ENCODE peak calls at places on chromosomes 12 and 14, in six cellular contexts. H is GM12878, F is GM06990, E is HCT116, J is left ventricle myocardium inferior, X is lower lobe of right lung. G is an unnamed sample.

GRCh38 chr12:84508325-84508861 is 404.2 kb downstream of the SLC6A15 start:
- DNase-seq in H (no peak), F (no peak), E (peak; percentile 57), J (no peak), X (no peak), G (no peak)

GRCh38 chr14:103155013-103155412 is 31.8 kb downstream of the TNFAIP2 start:
- DNase-seq in H (no peak), F (no peak), E (peak; percentile 61), J (peak; percentile 80), X (peak; percentile 81), G (no peak)

GRCh38 chr12:15700595-15700994 is 88.6 kb downstream of the EPS8 start:
- DNase-seq in H (peak; percentile 46), F (peak; percentile 24), E (peak; percentile 85), J (no peak), X (no peak), G (no peak)

GRCh38 chr12:9869307-9870161 is at the start of gene CLEC2B:
- DNase-seq in H (peak; percentile 40), F (no peak), E (no peak), J (no peak), X (no peak), G (no peak)

GRCh38 chr12:118103601-118104382 is at the start of gene VSIG10:
- DNase-seq in H (no peak), F (peak; percentile 35), E (no peak), J (peak; percentile 77), X (peak; percentile 84), G (no peak)

GRCh38 chr12:2160043-2160442 is 107.3 kb downstream of the CACNA1C start:
- DNase-seq in H (no peak), F (no peak), E (no peak), J (no peak), X (no peak), G (no peak)

GRCh38 chr14:22549981-22550670 is 38.9 kb downstream of the DAD1 start:
- DNase-seq in H (peak; percentile 87), F (peak; percentile 80), E (no peak), J (no peak), X (no peak), G (no peak)

GRCh38 chr12:89863968-89864367 is 155.3 kb upstream of the ATP2B1 start:
- DNase-seq in H (no peak), F (peak; percentile 59), E (no peak), J (no peak), X (no peak), G (no peak)

GRCh38 chr14:88229428-88229827 is 93.6 kb downstream of the KCNK10 start:
- DNase-seq in H (no peak), F (no peak), E (no peak), J (no peak), X (no peak), G (no peak)

GRCh38 chr12:113149361-113150150 is at the start of gene CFAP73:
- DNase-seq in H (no peak), F (no peak), E (peak; percentile 62), J (peak; percentile 59), X (peak; percentile 72), G (no peak)

GRCh38 chr14:75626857-75627256 is 33.8 kb downstream of the ERG28 start:
- DNase-seq in H (no peak), F (no peak), E (no peak), J (no peak), X (no peak), G (no peak)

GRCh38 chr14:38047518-38047917 is 160.2 kb upstream of the SSTR1 start:
- DNase-seq in H (no peak), F (no peak), E (no peak), J (no peak), X (no peak), G (no peak)

GRCh38 chr12:5556033-5556614 is 124.2 kb downstream of the NTF3 start:
- DNase-seq in H (no peak), F (no peak), E (peak; percentile 6), J (no peak), X (no peak), G (no peak)

GRCh38 chr12:127162902-127163301 is 1104.1 kb upstream of the TMEM132C start:
- DNase-seq in H (peak; percentile 16), F (no peak), E (no peak), J (no peak), X (no peak), G (no peak)

GRCh38 chr14:50062438-50063039 is 53.8 kb downstream of the VCPKMT start:
- DNase-seq in H (peak; percentile 71), F (no peak), E (peak; percentile 37), J (no peak), X (no peak), G (no peak)

GRCh38 chr12:76216585-76217472 is 131.4 kb downstream of the BBS10 start:
- DNase-seq in H (no peak), F (no peak), E (no peak), J (no peak), X (no peak), G (no peak)

GRCh38 chr12:2548095-2548494 is 246.7 kb upstream of the FKBP4 start:
- DNase-seq in H (no peak), F (no peak), E (no peak), J (no peak), X (no peak), G (no peak)

GRCh38 chr12:97148941-97149559 is 242.0 kb downstream of the NEDD1 start:
- DNase-seq in H (no peak), F (peak; percentile 50), E (peak; percentile 29), J (peak; percentile 28), X (peak; percentile 78), G (no peak)

GRCh38 chr12:3684449-3685051 is 68.4 kb downstream of the CRACR2A start:
- DNase-seq in H (no peak), F (no peak), E (no peak), J (peak; percentile 42), X (no peak), G (no peak)

GRCh38 chr12:4118017-4118510 is 155.5 kb upstream of the CCND2 start:
- DNase-seq in H (peak; percentile 89), F (peak; percentile 65), E (no peak), J (peak; percentile 53), X (peak; percentile 62), G (no peak)

GRCh38 chr12:106673151-106673550 is 90.3 kb downstream of the RFX4 start:
- DNase-seq in H (no peak), F (no peak), E (no peak), J (no peak), X (no peak), G (no peak)

GRCh38 chr12:8781326-8781725 is 41.1 kb upstream of the A2ML1 start:
- DNase-seq in H (no peak), F (no peak), E (no peak), J (no peak), X (no peak), G (no peak)

GRCh38 chr12:138898-139534 is 72.4 kb downstream of the IQSEC3 start:
- DNase-seq in H (no peak), F (no peak), E (no peak), J (peak; percentile 29), X (peak; percentile 67), G (no peak)

GRCh38 chr12:4108803-4109345 is 164.7 kb upstream of the CCND2 start:
- DNase-seq in H (no peak), F (no peak), E (no peak), J (no peak), X (no peak), G (no peak)

GRCh38 chr14:77035267-77035666 is 6.8 kb upstream of the IRF2BPL start:
- DNase-seq in H (no peak), F (no peak), E (no peak), J (no peak), X (no peak), G (no peak)

GRCh38 chr14:77032483-77032853 is 4.0 kb upstream of the IRF2BPL start:
- DNase-seq in H (no peak), F (no peak), E (no peak), J (no peak), X (no peak), G (no peak)

GRCh38 chr14:77033622-77034521 is 5.4 kb upstream of the IRF2BPL start:
- DNase-seq in H (peak; percentile 72), F (peak; percentile 90), E (no peak), J (peak; percentile 89), X (peak; percentile 91), G (no peak)

GRCh38 chr14:77031680-77032482 is 3.4 kb upstream of the IRF2BPL start:
- DNase-seq in H (no peak), F (no peak), E (no peak), J (no peak), X (no peak), G (no peak)

GRCh38 chr14:77032854-77033621 is 4.5 kb upstream of the IRF2BPL start:
- DNase-seq in H (no peak), F (peak; percentile 78), E (no peak), J (peak; percentile 94), X (peak; percentile 93), G (no peak)
- TF ChIP-seq CTCF in H (peak; percentile 17), F (peak; percentile 36), E (no peak), J (no peak), X (peak; percentile 15), G (no peak)

GRCh38 chr12:121933522-121934317 is 15.3 kb downstream of the CFAP251 start:
- DNase-seq in H (no peak), F (no peak), E (no peak), J (no peak), X (peak; percentile 66), G (no peak)
- TF ChIP-seq CTCF in H (no peak), F (no peak), E (no peak), J (no peak), X (no peak), G (no peak)

DNA sequence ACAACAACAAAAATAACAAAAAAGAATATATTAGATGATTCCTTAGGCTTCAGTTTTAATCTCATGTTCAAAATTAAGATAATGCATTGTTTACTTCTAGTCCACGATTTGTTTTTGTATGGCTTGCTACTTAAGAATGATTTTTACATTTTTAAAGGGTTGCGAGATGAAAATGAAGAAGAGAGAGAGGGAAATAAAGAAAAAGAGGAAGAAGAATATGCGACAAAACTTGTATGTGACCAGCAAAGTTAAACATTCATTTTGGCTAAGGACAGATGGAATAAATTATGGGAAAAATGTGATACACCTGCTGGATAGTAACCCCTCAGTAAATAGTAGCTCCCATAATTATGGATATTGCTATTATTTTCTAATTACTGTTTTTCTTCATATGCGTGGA is 1.2 kb upstream of the GIT2 start:
- DNase-seq in H (no peak), F (no peak), E (no peak), J (no peak), X (no peak), G (no peak)
- TF ChIP-seq CTCF in H (no peak), F (no peak), E (no peak), J (no peak), X (no peak), G (no peak)

DNA sequence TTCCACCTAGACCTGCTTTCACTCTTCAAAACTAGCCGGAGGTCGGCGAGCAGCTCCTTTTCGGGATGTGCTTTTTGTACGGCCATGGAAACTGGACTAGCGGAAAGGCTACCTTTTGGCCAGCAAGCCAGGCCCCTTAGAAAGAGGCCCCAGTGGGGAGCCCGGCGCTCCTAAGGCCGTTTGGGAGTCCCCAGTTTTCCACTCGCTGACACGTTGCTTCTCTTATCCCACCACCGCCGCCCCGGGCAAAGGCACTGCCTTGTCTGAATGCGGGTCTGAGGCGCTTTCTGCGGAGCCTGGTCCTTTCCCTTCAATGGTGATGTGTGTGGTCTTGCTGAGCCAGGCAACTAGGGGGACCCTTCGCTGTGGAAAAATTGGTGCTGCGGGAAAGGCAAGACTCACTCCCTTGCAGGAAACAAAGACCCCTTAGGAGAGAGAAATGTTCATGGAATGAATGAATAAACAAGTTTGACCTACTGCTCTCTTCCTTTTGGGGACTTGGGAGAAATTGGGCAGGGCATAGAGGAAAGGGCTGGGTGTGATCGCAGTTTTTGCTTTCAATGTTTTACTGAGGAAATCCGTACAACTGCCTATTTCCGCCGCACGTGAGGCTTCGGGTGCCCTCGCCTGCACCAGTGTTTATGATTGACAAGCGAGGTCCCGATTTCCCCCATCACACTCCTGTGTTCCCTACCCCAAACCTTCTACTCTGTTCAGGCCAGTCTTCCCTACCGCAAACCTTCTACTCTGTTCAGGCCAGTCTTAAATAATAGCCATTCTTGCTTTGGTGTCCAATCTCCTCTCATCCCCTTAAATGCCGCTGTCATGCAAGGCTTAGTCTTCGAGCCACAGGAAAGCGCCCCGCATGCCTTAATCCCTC is 970 bp upstream of the SLC38A2 start:
- DNase-seq in H (no peak), F (peak; percentile 42), E (no peak), J (peak; percentile 51), X (peak; percentile 69), G (no peak)
- TF ChIP-seq CTCF in H (no peak), F (no peak), E (no peak), J (peak; percentile 18), X (peak; percentile 18), G (no peak)

G was measured in vagina.